ENCODE peak calls at places on chromosomes 5 and 9, in six cellular contexts. B, R, E, F, W and I are unnamed samples.

GRCh38 chr9:40935336-40935735 is 193.1 kb downstream of the FOXD4L6 start:
- DNase-seq in W (no peak), E (no peak), R (no peak), B (no peak), F (no peak), I (no peak)

GRCh38 chr5:147853372-147853987 is 22.0 kb upstream of the SPINK1 start:
- DNase-seq in B (no peak), W (no peak), F (no peak), R (no peak), E (no peak), I (no peak)

GRCh38 chr9:93636172-93636661 is 59.8 kb downstream of the PHF2 start:
- DNase-seq in R (no peak), B (no peak), E (no peak), W (peak), F (no peak), I (no peak)

GRCh38 chr5:131814990-131815389 is 18.2 kb upstream of the FNIP1 start:
- DNase-seq in W (no peak), B (peak), E (peak), F (no peak), R (no peak), I (peak)

GRCh38 chr5:89668821-89669220 is 740.7 kb downstream of the CETN3 start:
- DNase-seq in B (no peak), W (no peak), E (no peak), F (no peak), R (no peak), I (no peak)

GRCh38 chr9:136437839-136438547 is 1.7 kb downstream of the INPP5E start:
- DNase-seq in R (no peak), B (no peak), F (no peak), E (no peak), W (no peak), I (peak)

GRCh38 chr5:102229685-102230084 is 66.4 kb downstream of the SLCO4C1 start:
- DNase-seq in F (no peak), W (no peak), E (no peak), B (no peak), R (no peak), I (no peak)

GRCh38 chr9:16825971-16826370 is 44.5 kb downstream of the BNC2 start:
- DNase-seq in F (no peak), E (no peak), W (no peak), R (no peak), B (peak), I (peak)

GRCh38 chr9:22446589-22446949 is at the start of gene DMRTA1:
- DNase-seq in W (peak), R (peak), E (peak), F (peak), B (peak), I (peak)

GRCh38 chr9:107043886-107044285 is 180.9 kb downstream of the ZNF462 start:
- DNase-seq in F (no peak), B (no peak), R (no peak), E (peak), W (no peak), I (no peak)

GRCh38 chr5:90020575-90021535 is 388.7 kb downstream of the CETN3 start:
- DNase-seq in F (no peak), W (no peak), E (no peak), R (no peak), B (peak), I (peak)